ENCODE peak calls at places on chromosomes 1 and 21, in seven cellular contexts. C, D, R, G, T, Y and K are unnamed samples.

GRCh38 chr1:11078631-11079030 is 18.8 kb upstream of the SRM start:
- DNase-seq in C (no peak), D (no peak), R (no peak), G (peak; percentile 51), T (no peak), Y (no peak), K (no peak)

GRCh38 chr1:199279872-199280649 is 641.2 kb downstream of the PTPRC start:
- DNase-seq in C (no peak), D (no peak), R (no peak), G (peak; percentile 60), T (no peak), Y (no peak), K (no peak)

GRCh38 chr1:27428316-27429028 is 36.0 kb downstream of the GPR3 start:
- DNase-seq in C (no peak), D (no peak), R (no peak), G (no peak), T (peak; percentile 31), Y (no peak), K (no peak)

GRCh38 chr21:44984428-44984791 is 44.6 kb downstream of the SLX9 start:
- DNase-seq in C (no peak), D (no peak), R (no peak), G (no peak), T (no peak), Y (no peak), K (no peak)

GRCh38 chr21:42161957-42162681 is 56.8 kb upstream of the ABCG1 start:
- DNase-seq in C (peak; percentile 51), D (peak; percentile 22), R (no peak), G (peak; percentile 2), T (no peak), Y (no peak), K (no peak)

GRCh38 chr1:110927484-110928075 is 36.1 kb downstream of the LRIF1 start:
- DNase-seq in C (no peak), D (no peak), R (no peak), G (peak; percentile 1), T (no peak), Y (no peak), K (peak; percentile 30)

GRCh38 chr1:219373616-219373935 is 199.9 kb downstream of the LYPLAL1 start:
- DNase-seq in C (no peak), D (no peak), R (no peak), G (peak; percentile 24), T (no peak), Y (no peak), K (no peak)

GRCh38 chr21:46628868-46629267 is 6.6 kb upstream of the PRMT2 start:
- DNase-seq in C (no peak), D (no peak), R (no peak), G (no peak), T (no peak), Y (no peak), K (no peak)

GRCh38 chr1:9435101-9435636 is 104.1 kb upstream of the SLC25A33 start:
- DNase-seq in C (peak; percentile 12), D (no peak), R (peak; percentile 53), G (peak; percentile 61), T (no peak), Y (no peak), K (no peak)
- H3K27ac ChIP-seq in C (peak overlapping the region; percentile 62), D (no peak overlapping the region), R (peak overlapping the region; percentile 64), G (no peak overlapping the region), T (peak overlapping the region; percentile 61), Y (peak overlapping the region; percentile 86), K (no peak overlapping the region)

GRCh38 chr1:145957443-145958319 is at the start of gene LIX1L:
- DNase-seq in C (peak; percentile 97), D (peak; percentile 99), R (peak; percentile 97), G (peak; percentile 95), T (peak; percentile 97), Y (peak; percentile 97), K (peak; percentile 99)
- H3K27ac ChIP-seq in C (peak within 1 kb of the TSS; percentile 93), D (no peak within 1 kb of the TSS), R (peak within 1 kb of the TSS; percentile 78), G (peak within 1 kb of the TSS; percentile 87), T (peak within 1 kb of the TSS; percentile 97), Y (peak within 1 kb of the TSS; percentile 91), K (peak within 1 kb of the TSS; percentile 98)

DNA sequence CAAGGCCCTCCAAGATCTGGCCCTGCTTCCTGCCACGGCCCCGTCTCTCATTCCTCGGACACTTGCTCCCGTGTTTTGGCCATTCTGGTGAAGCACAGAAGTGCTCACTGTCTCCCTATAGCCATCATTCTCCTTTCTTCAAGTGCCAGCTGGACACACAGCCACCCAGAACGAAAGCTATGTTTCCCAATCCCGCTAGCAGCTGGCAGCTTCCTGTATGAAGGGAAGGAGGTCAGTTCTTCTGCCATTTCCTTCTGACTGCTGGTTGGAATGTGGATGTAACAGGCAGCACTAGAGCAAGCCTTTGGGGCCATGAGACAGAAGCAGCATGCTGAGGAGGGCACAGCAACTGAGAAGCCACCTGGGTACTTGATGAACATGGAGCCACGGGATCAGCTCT is 82.8 kb downstream of the TGFBR3 start:
- DNase-seq in C (no peak), D (no peak), R (no peak), G (no peak), T (no peak), Y (no peak), K (no peak)
- H3K27ac ChIP-seq in C (no peak overlapping the region), D (no peak overlapping the region), R (no peak overlapping the region), G (no peak overlapping the region), T (peak overlapping the region; percentile 63), Y (no peak overlapping the region), K (no peak overlapping the region)

GRCh38 chr1:21921100-21921875 is 15.8 kb downstream of the HSPG2 start:
- DNase-seq in C (no peak), D (no peak), R (no peak), G (no peak), T (no peak), Y (no peak), K (no peak)
- H3K27ac ChIP-seq in C (peak overlapping the region; percentile 92), D (no peak overlapping the region), R (peak overlapping the region; percentile 83), G (peak overlapping the region; percentile 67), T (peak overlapping the region; percentile 93), Y (peak overlapping the region; percentile 65), K (peak overlapping the region; percentile 68)

GRCh38 chr1:115322631-115323030 is 15.4 kb downstream of the NGF start:
- DNase-seq in C (no peak), D (no peak), R (no peak), G (peak; percentile 75), T (no peak), Y (no peak), K (no peak)

GRCh38 chr1:115326419-115326818 is 11.6 kb downstream of the NGF start:
- DNase-seq in C (no peak), D (no peak), R (no peak), G (no peak), T (no peak), Y (no peak), K (no peak)

GRCh38 chr1:115324649-115325420 is 13.2 kb downstream of the NGF start:
- DNase-seq in C (no peak), D (no peak), R (no peak), G (peak; percentile 29), T (no peak), Y (no peak), K (no peak)

GRCh38 chr1:115325876-115326275 is 12.2 kb downstream of the NGF start:
- DNase-seq in C (no peak), D (no peak), R (no peak), G (no peak), T (no peak), Y (no peak), K (no peak)

DNA sequence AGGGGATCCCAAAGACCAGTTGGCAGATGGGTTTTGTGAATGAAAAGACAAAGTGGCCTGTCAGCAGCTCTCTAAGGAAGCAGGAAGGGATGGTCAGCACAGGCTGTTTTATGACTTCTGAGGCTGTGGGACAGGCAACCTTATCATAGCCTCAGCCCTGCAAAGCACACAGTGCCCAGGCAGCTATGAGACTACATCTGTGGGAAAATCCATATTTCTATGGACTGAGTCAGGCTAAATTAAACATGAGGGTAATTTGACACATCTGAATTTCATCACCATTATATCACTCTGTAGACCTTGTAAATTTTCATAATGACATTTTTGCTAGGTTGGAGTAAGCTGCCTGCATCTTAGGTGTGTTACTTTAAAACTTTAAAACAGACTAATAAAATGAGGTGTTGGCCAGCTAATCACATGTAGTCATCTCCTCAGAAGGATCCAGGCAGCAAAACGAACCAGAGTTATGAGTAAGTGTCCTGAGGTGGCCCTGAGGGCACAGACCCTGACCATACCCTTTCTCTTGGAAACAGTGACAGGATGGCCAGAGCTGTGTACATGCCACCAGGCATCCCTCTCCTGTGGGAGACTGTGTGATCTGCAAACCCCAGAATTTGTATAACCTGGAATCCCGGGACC is 14.6 kb downstream of the NGF start:
- DNase-seq in C (no peak), D (no peak), R (no peak), G (peak; percentile 56), T (no peak), Y (no peak), K (no peak)
- H3K27ac ChIP-seq in C (no peak overlapping the region), D (no peak overlapping the region), R (no peak overlapping the region), G (peak overlapping the region; percentile 49), T (peak overlapping the region; percentile 14), Y (no peak overlapping the region), K (peak overlapping the region; percentile 34)

GRCh38 chr1:183081402-183082110 is 58.3 kb downstream of the LAMC1 start:
- DNase-seq in C (no peak), D (no peak), R (no peak), G (no peak), T (no peak), Y (no peak), K (no peak)

GRCh38 chr1:183080406-183080805 is 57.2 kb downstream of the LAMC1 start:
- DNase-seq in C (no peak), D (no peak), R (no peak), G (peak; percentile 78), T (no peak), Y (no peak), K (no peak)

GRCh38 chr1:183077107-183077506 is 53.9 kb downstream of the LAMC1 start:
- DNase-seq in C (no peak), D (no peak), R (no peak), G (no peak), T (no peak), Y (no peak), K (no peak)

GRCh38 chr1:183082650-183083049 is 59.4 kb downstream of the LAMC1 start:
- DNase-seq in C (no peak), D (no peak), R (no peak), G (no peak), T (no peak), Y (no peak), K (no peak)

GRCh38 chr1:183079697-183080096 is 56.5 kb downstream of the LAMC1 start:
- DNase-seq in C (no peak), D (no peak), R (no peak), G (no peak), T (no peak), Y (no peak), K (no peak)
- H3K27ac ChIP-seq in C (peak overlapping the region; percentile 49), D (no peak overlapping the region), R (no peak overlapping the region), G (no peak overlapping the region), T (no peak overlapping the region), Y (peak overlapping the region; percentile 25), K (peak overlapping the region; percentile 56)

GRCh38 chr1:155195201-155196102 is 12.2 kb downstream of the THBS3 start:
- DNase-seq in C (peak; percentile 7), D (no peak), R (no peak), G (no peak), T (peak; percentile 55), Y (peak; percentile 48), K (no peak)
- H3K27ac ChIP-seq in C (peak overlapping the region; percentile 93), D (peak overlapping the region; percentile 86), R (peak overlapping the region; percentile 43), G (peak overlapping the region; percentile 94), T (peak overlapping the region; percentile 85), Y (peak overlapping the region; percentile 84), K (peak overlapping the region; percentile 99)

DNA sequence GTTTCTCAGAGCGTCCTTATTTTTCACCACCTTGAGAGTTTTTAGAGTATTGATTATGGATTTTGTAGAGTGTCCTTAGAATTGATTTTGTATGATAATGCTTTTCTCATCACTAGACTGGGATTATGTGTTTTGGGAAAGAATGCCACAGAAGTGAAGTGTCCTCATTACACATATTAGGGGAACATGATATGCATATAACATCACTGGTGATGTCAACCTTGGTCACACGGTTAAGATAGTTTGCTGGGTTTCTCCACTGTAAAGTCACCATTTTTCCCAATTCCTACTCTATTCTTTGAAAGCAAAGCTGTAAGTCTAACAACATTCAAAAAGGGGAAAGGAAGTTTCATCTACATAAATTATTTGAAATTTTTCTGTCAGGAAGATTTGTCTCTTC is 39.6 kb upstream of the PALMD start:
- DNase-seq in C (no peak), D (no peak), R (no peak), G (no peak), T (no peak), Y (no peak), K (no peak)
- H3K27ac ChIP-seq in C (no peak overlapping the region), D (no peak overlapping the region), R (no peak overlapping the region), G (no peak overlapping the region), T (no peak overlapping the region), Y (no peak overlapping the region), K (no peak overlapping the region)